ENCODE peak calls at places on chromosomes 4 and X, in eight cellular contexts. T is fibroblast of the conjunctiva; F is IMR-90; M is caudate nucleus; U is GM12892; G is stimulated activated CD4-positive, alpha-beta T cell treated with anti-CD3 and anti-CD28 coated beads, TNF-alpha, amount 100 ng/mL, for 48 hours; B is hepatocyte; H is SHP77. W is an unnamed sample.

GRCh38 chr4:163607292-163607691 is 112.8 kb downstream of the TMA16 start:
- DNase-seq in H (no peak), G (no peak), F (no peak), B (no peak), M (no peak), U (no peak), T (no peak), W (no peak)

GRCh38 chr4:168630445-168631187 is 133.8 kb downstream of the PALLD start:
- DNase-seq in F (peak), B (no peak), M (no peak), U (no peak), H (no peak), T (no peak), G (no peak), W (no peak)

GRCh38 chr4:98641393-98641792 is 17.0 kb downstream of the TSPAN5 start:
- DNase-seq in F (peak), U (no peak), B (no peak), T (no peak), G (no peak), H (no peak), M (no peak), W (no peak)

GRCh38 chr4:70902577-70903281 is 560 bp downstream of the MOB1B start:
- DNase-seq in U (peak), G (no peak), M (peak), H (no peak), T (no peak), F (peak), B (no peak), W (peak)

GRCh38 chr4:38160487-38161207 is 200.4 kb downstream of the PTTG2 start:
- DNase-seq in F (peak), H (peak), M (no peak), U (peak), T (peak), G (peak), B (peak), W (no peak)

GRCh38 chrX:15988661-15989603 is 134.3 kb upstream of the AP1S2 start:
- DNase-seq in B (peak), M (no peak), U (no peak), T (peak), H (no peak), F (peak), G (no peak), W (no peak)

GRCh38 chr4:8155660-8156421 is 2.8 kb downstream of the ABLIM2 start:
- DNase-seq in M (no peak), G (no peak), T (no peak), U (no peak), H (no peak), B (no peak), F (no peak), W (no peak)

GRCh38 chr4:112403072-112403945 is 106.1 kb downstream of the ALPK1 start:
- DNase-seq in U (no peak), F (peak), B (peak), H (no peak), T (no peak), M (no peak), G (no peak), W (no peak)

GRCh38 chrX:47311857-47312774 is 58.3 kb upstream of the ZNF157 start:
- DNase-seq in G (peak), T (peak), B (peak), U (peak), H (no peak), M (no peak), F (peak), W (peak)

GRCh38 chr4:150176559-150176958 is 98.3 kb downstream of the DCLK2 start:
- DNase-seq in F (peak), B (peak), T (peak), U (no peak), M (no peak), H (no peak), G (no peak), W (no peak)

W was measured in CD8-positive, alpha-beta T cell.